ENCODE peak calls at places on chromosomes 11 and 22, in four cellular contexts. One of them, this sample, is unnamed.

GRCh38 chr22:32574957-32575893 is 100.6 kb downstream of the FBXO7 start:
- DNase-seq in stimulated activated CD4-positive, alpha-beta T cell treated with anti-CD3 and anti-CD28 coated beads, Interleukin-4, amount 100 ng/mL, for 48 hours: no peak
- DNase-seq in AG08396: no peak
- DNase-seq in fibroblast of mammary gland: no peak
- DNase-seq in this sample: no peak

GRCh38 chr11:35618497-35619029 is 303 bp downstream of the FJX1 start:
- DNase-seq in stimulated activated CD4-positive, alpha-beta T cell treated with anti-CD3 and anti-CD28 coated beads, Interleukin-4, amount 100 ng/mL, for 48 hours: no peak
- DNase-seq in AG08396: peak; percentile 80
- DNase-seq in fibroblast of mammary gland: peak; percentile 38
- DNase-seq in this sample: no peak

GRCh38 chr22:50727678-50728522 is 10.1 kb upstream of the ACR start:
- DNase-seq in stimulated activated CD4-positive, alpha-beta T cell treated with anti-CD3 and anti-CD28 coated beads, Interleukin-4, amount 100 ng/mL, for 48 hours: no peak
- DNase-seq in AG08396: no peak
- DNase-seq in fibroblast of mammary gland: no peak
- DNase-seq in this sample: no peak

GRCh38 chr11:36347384-36347906 is 51.4 kb downstream of the PRR5L start:
- DNase-seq in stimulated activated CD4-positive, alpha-beta T cell treated with anti-CD3 and anti-CD28 coated beads, Interleukin-4, amount 100 ng/mL, for 48 hours: no peak
- DNase-seq in AG08396: no peak
- DNase-seq in fibroblast of mammary gland: no peak
- DNase-seq in this sample: no peak

GRCh38 chr11:21640491-21640890 is 552.4 kb upstream of the ANO5 start:
- DNase-seq in stimulated activated CD4-positive, alpha-beta T cell treated with anti-CD3 and anti-CD28 coated beads, Interleukin-4, amount 100 ng/mL, for 48 hours: no peak
- DNase-seq in AG08396: no peak
- DNase-seq in fibroblast of mammary gland: no peak
- DNase-seq in this sample: no peak

GRCh38 chr22:48927591-48927990 is 900.1 kb downstream of the BRD1 start:
- DNase-seq in stimulated activated CD4-positive, alpha-beta T cell treated with anti-CD3 and anti-CD28 coated beads, Interleukin-4, amount 100 ng/mL, for 48 hours: no peak
- DNase-seq in AG08396: no peak
- DNase-seq in fibroblast of mammary gland: no peak
- DNase-seq in this sample: no peak

GRCh38 chr11:102346456-102346747 is 612 bp upstream of the BIRC2 start:
- DNase-seq in stimulated activated CD4-positive, alpha-beta T cell treated with anti-CD3 and anti-CD28 coated beads, Interleukin-4, amount 100 ng/mL, for 48 hours: no peak
- DNase-seq in AG08396: no peak
- DNase-seq in fibroblast of mammary gland: no peak
- DNase-seq in this sample: no peak

GRCh38 chr22:31096637-31097274 is 10.6 kb downstream of the SELENOM start:
- DNase-seq in stimulated activated CD4-positive, alpha-beta T cell treated with anti-CD3 and anti-CD28 coated beads, Interleukin-4, amount 100 ng/mL, for 48 hours: no peak
- DNase-seq in AG08396: no peak
- DNase-seq in fibroblast of mammary gland: no peak
- DNase-seq in this sample: no peak

GRCh38 chr22:31337178-31337577 is 9.0 kb downstream of the PATZ1 start:
- DNase-seq in stimulated activated CD4-positive, alpha-beta T cell treated with anti-CD3 and anti-CD28 coated beads, Interleukin-4, amount 100 ng/mL, for 48 hours: no peak
- DNase-seq in AG08396: no peak
- DNase-seq in fibroblast of mammary gland: peak; percentile 22
- DNase-seq in this sample: peak; percentile 24

GRCh38 chr22:31291403-31291715 is 929 bp downstream of the PIK3IP1 start:
- DNase-seq in stimulated activated CD4-positive, alpha-beta T cell treated with anti-CD3 and anti-CD28 coated beads, Interleukin-4, amount 100 ng/mL, for 48 hours: no peak
- DNase-seq in AG08396: no peak
- DNase-seq in fibroblast of mammary gland: no peak
- DNase-seq in this sample: no peak

GRCh38 chr11:115920087-115920461 is 415.9 kb upstream of the CADM1 start:
- DNase-seq in stimulated activated CD4-positive, alpha-beta T cell treated with anti-CD3 and anti-CD28 coated beads, Interleukin-4, amount 100 ng/mL, for 48 hours: no peak
- DNase-seq in AG08396: peak; percentile 35
- DNase-seq in fibroblast of mammary gland: no peak
- DNase-seq in this sample: peak; percentile 7

GRCh38 chr11:113289341-113290187 is 24.8 kb upstream of the TTC12 start:
- DNase-seq in stimulated activated CD4-positive, alpha-beta T cell treated with anti-CD3 and anti-CD28 coated beads, Interleukin-4, amount 100 ng/mL, for 48 hours: peak; percentile 56
- DNase-seq in AG08396: peak; percentile 82
- DNase-seq in fibroblast of mammary gland: peak; percentile 35
- DNase-seq in this sample: peak; percentile 57

GRCh38 chr22:32731372-32731771 is 70.1 kb upstream of the TIMP3 start:
- DNase-seq in stimulated activated CD4-positive, alpha-beta T cell treated with anti-CD3 and anti-CD28 coated beads, Interleukin-4, amount 100 ng/mL, for 48 hours: no peak
- DNase-seq in AG08396: no peak
- DNase-seq in fibroblast of mammary gland: no peak
- DNase-seq in this sample: no peak

GRCh38 chr11:9687736-9688494 is 24.0 kb downstream of the SWAP70 start:
- DNase-seq in stimulated activated CD4-positive, alpha-beta T cell treated with anti-CD3 and anti-CD28 coated beads, Interleukin-4, amount 100 ng/mL, for 48 hours: no peak
- DNase-seq in AG08396: no peak
- DNase-seq in fibroblast of mammary gland: no peak
- DNase-seq in this sample: no peak

GRCh38 chr11:109644158-109644557 is 222.2 kb downstream of the C11orf87 start:
- DNase-seq in stimulated activated CD4-positive, alpha-beta T cell treated with anti-CD3 and anti-CD28 coated beads, Interleukin-4, amount 100 ng/mL, for 48 hours: no peak
- DNase-seq in AG08396: no peak
- DNase-seq in fibroblast of mammary gland: peak; percentile 26
- DNase-seq in this sample: no peak

GRCh38 chr11:114082415-114082748 is 22.9 kb downstream of the ZBTB16 start:
- DNase-seq in stimulated activated CD4-positive, alpha-beta T cell treated with anti-CD3 and anti-CD28 coated beads, Interleukin-4, amount 100 ng/mL, for 48 hours: no peak
- DNase-seq in AG08396: no peak
- DNase-seq in fibroblast of mammary gland: peak; percentile 66
- DNase-seq in this sample: no peak

GRCh38 chr11:33933607-33934006 is 41.7 kb upstream of the LMO2 start:
- DNase-seq in stimulated activated CD4-positive, alpha-beta T cell treated with anti-CD3 and anti-CD28 coated beads, Interleukin-4, amount 100 ng/mL, for 48 hours: no peak
- DNase-seq in AG08396: no peak
- DNase-seq in fibroblast of mammary gland: no peak
- DNase-seq in this sample: no peak

GRCh38 chr11:77236901-77237300 is 64.6 kb downstream of the GDPD4 start:
- DNase-seq in stimulated activated CD4-positive, alpha-beta T cell treated with anti-CD3 and anti-CD28 coated beads, Interleukin-4, amount 100 ng/mL, for 48 hours: no peak
- DNase-seq in AG08396: no peak
- DNase-seq in fibroblast of mammary gland: peak; percentile 55
- DNase-seq in this sample: no peak

GRCh38 chr11:89163686-89164085 is 14.0 kb upstream of the TYR start:
- DNase-seq in stimulated activated CD4-positive, alpha-beta T cell treated with anti-CD3 and anti-CD28 coated beads, Interleukin-4, amount 100 ng/mL, for 48 hours: no peak
- DNase-seq in AG08396: no peak
- DNase-seq in fibroblast of mammary gland: no peak
- DNase-seq in this sample: no peak

GRCh38 chr11:19979519-19979845 is 180.8 kb downstream of the DBX1 start:
- DNase-seq in stimulated activated CD4-positive, alpha-beta T cell treated with anti-CD3 and anti-CD28 coated beads, Interleukin-4, amount 100 ng/mL, for 48 hours: no peak
- DNase-seq in AG08396: no peak
- DNase-seq in fibroblast of mammary gland: no peak
- DNase-seq in this sample: no peak

GRCh38 chr11:39807904-39808303 is 1651.5 kb downstream of the LRRC4C start:
- DNase-seq in stimulated activated CD4-positive, alpha-beta T cell treated with anti-CD3 and anti-CD28 coated beads, Interleukin-4, amount 100 ng/mL, for 48 hours: no peak
- DNase-seq in AG08396: no peak
- DNase-seq in fibroblast of mammary gland: no peak
- DNase-seq in this sample: no peak

GRCh38 chr22:19974935-19975706 is 33.5 kb upstream of the TXNRD2 start:
- DNase-seq in stimulated activated CD4-positive, alpha-beta T cell treated with anti-CD3 and anti-CD28 coated beads, Interleukin-4, amount 100 ng/mL, for 48 hours: no peak
- DNase-seq in AG08396: no peak
- DNase-seq in fibroblast of mammary gland: no peak
- DNase-seq in this sample: peak; percentile 62